ENCODE peak calls at places on chromosomes 13 and 19, in six cellular contexts. E, S, A, J, V and Q are unnamed samples. For H3K4me1, the result is how much of the 10 kb centered on the place peaks cover.

GRCh38 chr19:12834418-12834943 is at the start of gene RTBDN:
- DNase-seq in E (no peak), S (no peak), A (no peak), J (no peak), V (no peak), Q (no peak)

GRCh38 chr13:40438999-40439797 is 227.2 kb downstream of the FOXO1 start:
- DNase-seq in E (no peak), S (peak), A (no peak), J (no peak), V (no peak), Q (no peak)

GRCh38 chr19:46716672-46717033 is 261 bp downstream of the PRKD2 start:
- DNase-seq in E (peak), S (no peak), A (no peak), J (no peak), V (no peak), Q (no peak)

GRCh38 chr13:19587635-19588300 is 26.4 kb upstream of the TPTE2 start:
- DNase-seq in E (no peak), S (peak), A (no peak), J (no peak), V (no peak), Q (no peak)

GRCh38 chr13:44471686-44472085 is 98.1 kb downstream of the SERP2 start:
- DNase-seq in E (no peak), S (no peak), A (no peak), J (no peak), V (no peak), Q (no peak)

GRCh38 chr13:40536443-40537113 is 129.9 kb downstream of the FOXO1 start:
- DNase-seq in E (no peak), S (peak), A (no peak), J (no peak), V (no peak), Q (peak)

GRCh38 chr19:4754248-4754647 is 30.6 kb upstream of the DPP9 start:
- DNase-seq in E (no peak), S (no peak), A (no peak), J (no peak), V (no peak), Q (no peak)

GRCh38 chr13:102327119-102327617 is 74.7 kb downstream of the FGF14 start:
- DNase-seq in E (no peak), S (no peak), A (no peak), J (no peak), V (no peak), Q (no peak)

GRCh38 chr13:19673473-19674430 is 40.3 kb downstream of the MPHOSPH8 start:
- DNase-seq in E (no peak), S (no peak), A (no peak), J (no peak), V (no peak), Q (no peak)

GRCh38 chr19:4566402-4567051 is 7.0 kb upstream of the SEMA6B start:
- DNase-seq in E (no peak), S (no peak), A (no peak), J (no peak), V (no peak), Q (peak)

GRCh38 chr13:44969858-44970484 is 19.3 kb downstream of the NUFIP1 start:
- DNase-seq in E (no peak), S (peak), A (no peak), J (no peak), V (no peak), Q (no peak)

GRCh38 chr13:101523732-101524131 is 71.3 kb downstream of the ITGBL1 start:
- DNase-seq in E (no peak), S (no peak), A (no peak), J (no peak), V (no peak), Q (no peak)

GRCh38 chr13:87696458-87696857 is 25.3 kb downstream of the SLITRK5 start:
- DNase-seq in E (no peak), S (no peak), A (no peak), J (no peak), V (no peak), Q (no peak)

GRCh38 chr19:17405250-17406038 is at the start of gene BST2:
- DNase-seq in E (peak), S (peak), A (peak), J (peak), V (peak), Q (no peak)

GRCh38 chr13:72255908-72256307 is 388.9 kb upstream of the DACH1 start:
- DNase-seq in E (no peak), S (peak), A (no peak), J (no peak), V (no peak), Q (peak)

GRCh38 chr13:97222934-97223710 is 989 bp downstream of the MBNL2 start:
- DNase-seq in E (no peak), S (no peak), A (no peak), J (no peak), V (no peak), Q (no peak)

GRCh38 chr13:52455677-52456041 is 381 bp downstream of the CKAP2 start:
- DNase-seq in E (peak), S (peak), A (peak), J (peak), V (peak), Q (peak)

GRCh38 chr19:37981785-37982475 is 74.9 kb downstream of the SIPA1L3 start:
- DNase-seq in E (no peak), S (peak), A (no peak), J (no peak), V (no peak), Q (no peak)

GRCh38 chr13:27170221-27170520 is 1.4 kb downstream of the USP12 start:
- DNase-seq in E (no peak), S (no peak), A (no peak), J (no peak), V (no peak), Q (no peak)

GRCh38 chr13:27118428-27119054 is 53.1 kb downstream of the USP12 start:
- DNase-seq in E (no peak), S (no peak), A (no peak), J (no peak), V (no peak), Q (no peak)

GRCh38 chr19:29873024-29873800 is 61.4 kb downstream of the CCNE1 start:
- DNase-seq in E (no peak), S (peak), A (peak), J (peak), V (peak), Q (peak)

GRCh38 chr13:43763143-43763759 is 23.5 kb downstream of the ENOX1 start:
- DNase-seq in E (no peak), S (no peak), A (no peak), J (no peak), V (no peak), Q (no peak)

GRCh38 chr19:50419580-50420035 is 870 bp downstream of the SPIB start:
- DNase-seq in E (no peak), S (peak), A (peak), J (no peak), V (no peak), Q (no peak)

GRCh38 chr19:39506944-39507714 is 7.8 kb upstream of the SELENOV start:
- DNase-seq in E (no peak), S (peak), A (no peak), J (no peak), V (no peak), Q (no peak)

GRCh38 chr19:29622191-29623070 is 16.3 kb downstream of the POP4 start:
- DNase-seq in E (no peak), S (no peak), A (no peak), J (no peak), V (no peak), Q (no peak)

GRCh38 chr13:46372071-46372470 is 15.0 kb downstream of the RUBCNL start:
- DNase-seq in E (no peak), S (no peak), A (no peak), J (no peak), V (no peak), Q (no peak)

GRCh38 chr13:66657165-66657895 is 572.8 kb downstream of the PCDH9 start:
- DNase-seq in E (peak), S (peak), A (no peak), J (peak), V (peak), Q (peak)

GRCh38 chr13:48112896-48113525 is 18.1 kb upstream of the MED4 start:
- DNase-seq in E (no peak), S (no peak), A (no peak), J (no peak), V (no peak), Q (no peak)

GRCh38 chr19:8566855-8567254 is 10.4 kb downstream of the MYO1F start:
- DNase-seq in E (no peak), S (no peak), A (no peak), J (no peak), V (no peak), Q (no peak)

GRCh38 chr13:72508392-72508791 is 219.0 kb downstream of the MZT1 start:
- DNase-seq in E (no peak), S (no peak), A (no peak), J (no peak), V (no peak), Q (no peak)

GRCh38 chr19:14437578-14438140 is 4.6 kb downstream of the PKN1 start:
- DNase-seq in E (no peak), S (no peak), A (no peak), J (no peak), V (no peak), Q (no peak)

GRCh38 chr13:108728370-108728769 is 99.0 kb downstream of the MYO16 start:
- DNase-seq in E (no peak), S (no peak), A (no peak), J (no peak), V (no peak), Q (no peak)

GRCh38 chr13:106555631-106556328 is 12.2 kb downstream of the ARGLU1 start:
- DNase-seq in E (no peak), S (no peak), A (no peak), J (no peak), V (no peak), Q (no peak)

GRCh38 chr19:14434543-14435319 is 1.6 kb downstream of the PKN1 start:
- DNase-seq in E (peak), S (peak), A (no peak), J (peak), V (peak), Q (peak)

GRCh38 chr13:77459616-77460015 is 75.9 kb upstream of the SCEL start:
- DNase-seq in E (no peak), S (no peak), A (no peak), J (no peak), V (no peak), Q (no peak)

GRCh38 chr19:39203372-39204341 is at the start of gene SYCN:
- DNase-seq in E (no peak), S (no peak), A (no peak), J (no peak), V (no peak), Q (peak)

GRCh38 chr19:19160489-19161035 is 9.5 kb downstream of the MEF2B start:
- DNase-seq in E (no peak), S (no peak), A (peak), J (no peak), V (no peak), Q (no peak)

GRCh38 chr13:100630564-100630963 is 42.0 kb upstream of the GGACT start:
- DNase-seq in E (no peak), S (no peak), A (no peak), J (no peak), V (no peak), Q (no peak)

GRCh38 chr13:108984251-108984920 is 355.0 kb downstream of the MYO16 start:
- DNase-seq in E (no peak), S (no peak), A (no peak), J (no peak), V (no peak), Q (no peak)

GRCh38 chr13:44713793-44714469 is 137.8 kb upstream of the TSC22D1 start:
- DNase-seq in E (no peak), S (peak), A (no peak), J (no peak), V (no peak), Q (no peak)

DNA sequence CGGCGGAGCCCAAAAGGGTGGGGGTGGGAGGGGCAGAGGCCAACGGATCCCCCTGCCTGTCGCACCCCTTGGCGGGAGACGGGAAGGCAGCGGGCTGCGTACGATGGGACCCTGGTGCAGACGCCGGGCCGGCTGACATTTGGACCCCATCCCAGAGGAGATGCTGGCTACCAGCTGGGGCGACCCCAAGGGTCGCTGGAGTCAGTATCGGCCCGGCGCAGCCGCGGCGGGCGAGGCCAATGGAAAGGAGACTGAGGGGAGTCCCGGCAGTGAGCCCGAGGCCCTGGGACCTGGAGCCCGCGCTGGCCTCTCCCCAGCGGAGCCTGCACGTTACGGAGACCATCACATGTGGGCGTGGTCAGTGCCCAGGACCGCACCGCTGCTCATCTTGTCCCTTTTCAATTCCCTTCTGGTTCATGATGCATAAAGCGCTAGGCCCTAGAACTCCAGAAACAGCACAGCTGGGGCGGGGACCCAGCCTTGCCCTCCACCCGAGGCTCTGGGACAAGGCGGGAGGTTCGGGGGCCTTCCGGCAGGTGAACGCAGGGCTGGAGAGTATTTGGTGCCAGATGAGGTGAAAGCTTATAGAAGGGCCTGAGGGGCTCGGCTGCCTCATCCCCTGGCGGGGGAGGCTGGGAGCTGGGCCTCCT is 8.0 kb downstream of the C19orf25 start:
- DNase-seq in E (no peak), S (peak), A (no peak), J (no peak), V (peak), Q (no peak)
- H3K4me1 ChIP-seq in E (half or more), S (under half), A (under half), J (under half), V (half or more), Q (under half)

DNA sequence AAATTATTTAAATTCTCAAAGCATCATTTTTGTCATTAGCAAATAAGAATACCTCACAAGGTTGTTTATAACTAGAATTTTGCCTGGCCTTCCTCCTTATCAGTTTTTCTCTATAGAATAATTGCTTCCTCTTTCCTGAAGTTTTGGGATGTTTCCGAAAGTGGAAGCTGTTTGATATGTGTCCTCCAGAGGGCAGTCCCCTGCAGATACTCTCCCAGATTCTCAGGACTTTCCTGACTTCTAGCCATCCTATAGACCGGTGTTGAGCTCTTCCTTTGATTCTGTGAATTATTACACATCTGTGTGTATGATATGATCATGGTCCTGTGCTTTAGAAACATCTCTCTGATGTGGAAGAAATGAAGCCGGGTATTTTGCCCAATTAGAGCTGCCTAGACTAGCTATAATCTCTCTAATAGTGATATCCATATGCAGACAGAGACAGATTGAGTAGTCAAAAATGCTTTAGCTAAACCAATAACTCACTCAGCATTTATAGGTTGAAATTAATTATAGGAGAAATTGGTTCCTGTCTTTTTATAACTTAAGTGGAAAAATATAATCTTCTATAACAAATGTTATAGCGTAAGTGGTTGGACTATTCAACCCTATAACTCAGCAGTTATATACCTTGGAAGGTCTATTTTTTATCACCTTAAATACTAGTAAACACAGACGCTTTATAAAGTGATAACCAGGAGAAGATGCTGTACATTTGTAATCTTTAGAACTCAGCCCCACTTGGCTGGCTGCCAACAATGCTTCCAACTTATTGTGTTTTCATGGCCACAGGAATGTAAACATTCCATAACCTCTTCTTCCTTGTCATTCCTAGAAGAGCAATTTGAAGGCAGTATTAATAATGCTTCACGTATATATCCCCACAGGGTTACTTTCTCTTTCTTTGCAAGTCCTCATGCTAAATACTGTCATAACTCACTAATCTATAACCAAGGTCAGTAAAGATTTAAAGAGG is 201.0 kb upstream of the RXFP2 start:
- DNase-seq in E (no peak), S (peak), A (no peak), J (no peak), V (no peak), Q (peak)
- TF ChIP-seq CTCF in E (no peak), S (peak), A (no peak), J (peak), V (peak), Q (no peak)

GRCh38 chr13:86161257-86161656 is 362.0 kb upstream of the SLITRK6 start:
- DNase-seq in E (no peak), S (no peak), A (no peak), J (no peak), V (no peak), Q (no peak)

GRCh38 chr13:86155756-86156155 is 356.5 kb upstream of the SLITRK6 start:
- DNase-seq in E (no peak), S (no peak), A (no peak), J (no peak), V (no peak), Q (no peak)
- H3K4me1 ChIP-seq in E (under half), S (under half), A (under half), J (under half), V (under half), Q (under half)

GRCh38 chr19:10418281-10419199 is 1.8 kb upstream of the PDE4A start:
- DNase-seq in E (no peak), S (peak), A (no peak), J (no peak), V (no peak), Q (no peak)
- TF ChIP-seq CTCF in E (no peak), S (no peak), A (no peak), J (no peak), V (no peak), Q (no peak)

DNA sequence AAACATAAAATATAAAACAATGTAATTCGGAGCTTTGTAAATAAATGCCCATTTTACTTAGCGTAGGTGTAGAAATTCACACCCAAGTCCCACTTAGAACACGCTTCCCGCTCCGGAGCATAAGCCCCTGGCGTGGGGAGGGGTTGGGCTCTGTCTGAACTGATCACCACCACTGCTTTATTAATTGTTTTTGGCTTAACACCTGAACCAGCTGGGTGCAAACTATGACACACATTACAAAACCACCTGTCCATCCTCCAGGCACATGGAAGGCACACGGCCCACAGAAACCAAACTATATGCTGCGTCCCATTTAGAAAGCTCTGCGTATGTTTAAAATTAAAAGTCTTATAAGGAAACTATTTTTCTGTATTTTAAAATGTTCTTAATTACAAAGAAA is 25.9 kb downstream of the RASA3 start:
- DNase-seq in E (no peak), S (no peak), A (no peak), J (peak), V (no peak), Q (peak)
- H3K4me1 ChIP-seq in E (under half), S (under half), A (under half), J (under half), V (under half), Q (under half)

DNA sequence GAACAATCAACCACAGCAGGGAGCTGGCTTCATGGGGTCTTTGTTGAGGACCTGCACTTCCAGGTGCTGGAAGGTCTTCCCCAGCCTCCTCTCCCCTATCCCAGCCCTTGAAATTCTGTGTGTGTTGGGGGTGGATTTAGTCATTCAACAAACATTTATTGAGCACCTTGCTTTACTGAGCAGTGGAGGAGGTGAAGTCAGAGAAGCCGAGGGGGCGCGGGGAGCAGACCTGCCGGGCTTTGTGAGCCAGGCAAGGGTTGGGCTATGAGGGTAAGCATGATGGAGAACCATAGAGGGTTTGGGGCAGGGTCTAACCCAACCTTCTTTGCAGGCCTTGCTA is 3.5 kb upstream of the C19orf85 start:
- DNase-seq in E (no peak), S (no peak), A (no peak), J (no peak), V (peak), Q (no peak)
- TF ChIP-seq CTCF in E (no peak), S (no peak), A (no peak), J (no peak), V (no peak), Q (no peak)

GRCh38 chr19:45517641-45518468 is 10.6 kb downstream of the VASP start:
- DNase-seq in E (no peak), S (no peak), A (no peak), J (no peak), V (no peak), Q (no peak)

GRCh38 chr19:45515081-45515624 is 7.9 kb downstream of the VASP start:
- DNase-seq in E (peak), S (no peak), A (peak), J (peak), V (no peak), Q (no peak)

GRCh38 chr19:45518469-45518826 is 11.2 kb downstream of the VASP start:
- DNase-seq in E (no peak), S (peak), A (no peak), J (no peak), V (no peak), Q (no peak)

GRCh38 chr19:45515807-45516401 is 8.6 kb downstream of the VASP start:
- DNase-seq in E (no peak), S (no peak), A (no peak), J (peak), V (no peak), Q (no peak)

GRCh38 chr19:45517238-45517637 is 10.0 kb downstream of the VASP start:
- DNase-seq in E (no peak), S (no peak), A (no peak), J (no peak), V (no peak), Q (no peak)
- H3K4me1 ChIP-seq in E (under half), S (under half), A (under half), J (under half), V (under half), Q (under half)

DNA sequence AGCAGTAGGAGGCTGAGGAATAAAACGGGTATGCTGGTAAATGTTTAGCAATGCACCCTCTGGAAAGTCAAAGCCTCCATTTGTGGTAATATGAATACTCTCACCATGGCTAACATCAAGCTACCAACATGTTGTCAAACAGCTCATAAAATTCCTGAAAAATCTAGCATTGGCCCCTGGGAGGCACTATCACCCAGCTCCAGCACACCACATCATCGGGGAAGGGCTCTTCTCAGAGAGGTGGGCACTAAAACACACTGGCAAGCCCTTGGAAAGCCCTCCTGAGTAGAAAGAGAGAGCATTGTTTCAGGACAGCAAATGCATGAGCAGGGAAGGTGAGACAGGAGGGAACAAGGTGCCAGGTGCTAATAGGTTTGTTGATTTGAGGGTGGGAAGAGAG is 53.9 kb upstream of the FLT1 start:
- DNase-seq in E (no peak), S (no peak), A (no peak), J (no peak), V (no peak), Q (no peak)
- TF ChIP-seq CTCF in E (no peak), S (peak), A (no peak), J (no peak), V (no peak), Q (no peak)